ENCODE peak calls at places on chromosomes 16 and 17, in five cellular contexts. M, F, I, H and Y are unnamed samples.
A peak's percentile ranks its signal among the peaks of the same experiment; 100 is the strongest.

GRCh38 chr16:10180771-10181163 is 1.5 kb downstream of the GRIN2A start:
- DNase-seq in H (peak; percentile 91), M (peak; percentile 20), F (no peak), I (no peak), Y (peak; percentile 7)

GRCh38 chr17:45248132-45248936 is 13.6 kb downstream of the SPATA32 start:
- DNase-seq in F (no peak), H (peak; percentile 81), I (peak; percentile 65), M (peak; percentile 75), Y (peak; percentile 56)

GRCh38 chr16:54052271-54052670 is 234.3 kb downstream of the IRX3 start:
- DNase-seq in F (no peak), I (no peak), H (no peak), M (no peak), Y (peak; percentile 71)

GRCh38 chr16:72932677-72933335 is 115.1 kb downstream of the ZFHX3 start:
- DNase-seq in H (no peak), M (no peak), F (no peak), I (no peak), Y (no peak)

GRCh38 chr16:67084345-67085028 is 25.3 kb upstream of the PHAF1 start:
- DNase-seq in H (no peak), M (no peak), I (no peak), F (peak; percentile 61), Y (no peak)

GRCh38 chr16:85151603-85152413 is 39.5 kb upstream of the CIBAR2 start:
- DNase-seq in H (no peak), I (peak; percentile 76), M (peak; percentile 60), F (peak; percentile 84), Y (no peak)

GRCh38 chr16:2856061-2856670 is 1.8 kb downstream of the PRSS22 start:
- DNase-seq in H (no peak), I (peak; percentile 25), M (peak; percentile 65), F (no peak), Y (peak; percentile 48)

GRCh38 chr16:54290203-54291106 is 3.9 kb upstream of the IRX3 start:
- DNase-seq in H (peak; percentile 67), I (no peak), M (no peak), F (no peak), Y (no peak)

GRCh38 chr17:59916446-59916845 is 23.5 kb downstream of the RPS6KB1 start:
- DNase-seq in M (no peak), I (no peak), H (no peak), F (no peak), Y (no peak)

GRCh38 chr16:48525201-48526057 is 84.6 kb downstream of the N4BP1 start:
- DNase-seq in I (no peak), F (no peak), H (no peak), M (no peak), Y (no peak)

GRCh38 chr16:71474864-71475263 is 12.8 kb upstream of the ZNF23 start:
- DNase-seq in I (peak; percentile 90), F (peak; percentile 78), M (no peak), H (no peak), Y (no peak)

GRCh38 chr16:62038225-62038624 is 2.0 kb upstream of the CDH8 start:
- DNase-seq in M (no peak), F (no peak), I (no peak), H (no peak), Y (no peak)

GRCh38 chr17:82841921-82842596 is 2.2 kb upstream of the ZNF750 start:
- DNase-seq in F (no peak), I (no peak), M (no peak), H (no peak), Y (no peak)

GRCh38 chr17:82845163-82845807 is 5.5 kb upstream of the ZNF750 start:
- DNase-seq in M (no peak), I (no peak), H (no peak), F (peak; percentile 64), Y (no peak)

GRCh38 chr17:82843904-82844640 is 4.2 kb upstream of the ZNF750 start:
- DNase-seq in M (no peak), H (no peak), I (no peak), F (no peak), Y (no peak)

GRCh38 chr17:82846061-82846691 is 6.4 kb upstream of the ZNF750 start:
- DNase-seq in I (no peak), H (no peak), F (no peak), M (no peak), Y (no peak)

GRCh38 chr17:82844796-82845162 is 5.0 kb upstream of the ZNF750 start:
- DNase-seq in F (no peak), M (no peak), I (no peak), H (no peak), Y (no peak)
- H3K9ac ChIP-seq in F (no peak overlapping the region), M (no peak overlapping the region), I (no peak overlapping the region), H (no peak overlapping the region), Y (no peak overlapping the region)

GRCh38 chr17:7020894-7021664 is 1.8 kb upstream of the BCL6B start:
- DNase-seq in H (no peak), M (no peak), F (no peak), I (no peak), Y (no peak)

GRCh38 chr17:7018331-7018964 is 4.4 kb upstream of the BCL6B start:
- DNase-seq in F (no peak), M (peak; percentile 29), I (no peak), H (no peak), Y (no peak)

GRCh38 chr17:7017827-7018200 is 5.0 kb upstream of the BCL6B start:
- DNase-seq in F (no peak), I (no peak), H (no peak), M (no peak), Y (peak; percentile 43)

GRCh38 chr17:7019839-7020519 is 2.9 kb upstream of the BCL6B start:
- DNase-seq in H (peak; percentile 69), F (peak; percentile 65), I (no peak), M (peak; percentile 58), Y (no peak)

GRCh38 chr17:7019406-7019805 is 3.4 kb upstream of the BCL6B start:
- DNase-seq in M (no peak), F (no peak), H (no peak), I (no peak), Y (no peak)
- H3K9ac ChIP-seq in M (peak overlapping the region; percentile 74), F (peak overlapping the region; percentile 36), H (no peak overlapping the region), I (no peak overlapping the region), Y (no peak overlapping the region)

GRCh38 chr16:57618306-57619132 is 9.9 kb upstream of the ADGRG1 start:
- DNase-seq in M (no peak), F (no peak), I (peak; percentile 51), H (no peak), Y (no peak)

GRCh38 chr16:57619606-57620315 is 8.7 kb upstream of the ADGRG1 start:
- DNase-seq in I (peak; percentile 91), H (no peak), M (peak; percentile 92), F (no peak), Y (no peak)

GRCh38 chr16:57620316-57621231 is 7.9 kb upstream of the ADGRG1 start:
- DNase-seq in H (no peak), M (peak; percentile 76), F (no peak), I (peak; percentile 71), Y (no peak)

GRCh38 chr16:57617604-57618111 is 10.8 kb upstream of the ADGRG1 start:
- DNase-seq in F (no peak), M (peak; percentile 17), I (no peak), H (no peak), Y (no peak)

DNA sequence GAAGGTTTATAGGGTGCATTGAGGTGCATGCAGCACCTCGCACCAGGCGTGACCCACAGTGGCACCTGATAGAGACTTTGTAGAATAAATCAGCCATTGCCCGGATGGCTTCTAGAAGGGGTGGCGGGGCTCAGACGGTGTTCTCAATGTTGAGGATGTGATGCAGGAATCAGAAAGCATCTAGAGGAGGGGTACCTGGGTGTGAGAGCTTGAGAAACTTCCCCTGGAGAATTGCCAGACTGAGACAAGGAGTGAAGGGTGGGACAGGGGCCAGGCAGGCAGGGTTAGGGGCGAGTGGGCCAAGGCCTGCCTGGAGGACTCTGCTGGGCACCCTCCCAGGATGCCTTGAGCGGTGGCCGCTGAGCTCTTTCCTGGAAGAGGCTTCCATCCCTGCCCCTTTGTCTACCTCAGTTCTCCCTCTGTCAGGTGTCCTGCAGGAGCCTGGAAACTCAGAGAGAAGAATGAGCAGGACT is 9.3 kb upstream of the ADGRG1 start:
- DNase-seq in F (no peak), M (no peak), I (no peak), H (no peak), Y (no peak)
- H3K9ac ChIP-seq in F (no peak overlapping the region), M (no peak overlapping the region), I (peak overlapping the region; percentile 6), H (no peak overlapping the region), Y (no peak overlapping the region)

GRCh38 chr16:22029632-22030031 is 21.7 kb downstream of the MOSMO start:
- DNase-seq in I (no peak), H (no peak), F (no peak), M (no peak), Y (no peak)
- H3K9ac ChIP-seq in I (no peak overlapping the region), H (no peak overlapping the region), F (no peak overlapping the region), M (no peak overlapping the region), Y (no peak overlapping the region)

DNA sequence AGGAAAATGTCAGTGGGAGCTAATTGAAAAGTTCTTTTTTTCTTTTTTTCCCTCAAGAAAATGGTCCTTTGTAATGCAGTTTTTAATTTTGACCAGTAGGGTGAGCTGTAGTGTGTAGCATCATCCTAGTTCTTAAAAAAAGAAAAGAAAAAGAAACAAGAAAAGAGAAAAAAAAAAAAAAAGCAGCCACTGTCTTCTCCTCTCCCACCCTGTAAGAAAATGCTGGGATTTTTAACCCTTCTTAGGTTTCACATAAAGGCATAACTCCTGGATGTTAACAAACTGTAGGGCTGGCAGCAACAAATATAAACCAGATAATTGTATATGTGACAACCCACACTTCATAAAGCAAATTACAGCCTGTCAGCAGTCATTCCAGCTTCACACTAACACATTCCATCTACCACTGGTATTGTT is 78.1 kb downstream of the SKAP1 start:
- DNase-seq in H (peak; percentile 34), F (peak; percentile 77), I (peak; percentile 16), M (no peak), Y (no peak)
- H3K9ac ChIP-seq in H (no peak overlapping the region), F (no peak overlapping the region), I (no peak overlapping the region), M (no peak overlapping the region), Y (no peak overlapping the region)

GRCh38 chr17:57357392-57357784 is 101.1 kb downstream of the MSI2 start:
- DNase-seq in I (peak; percentile 47), H (no peak), M (no peak), F (no peak), Y (peak; percentile 31)

GRCh38 chr17:57356153-57356721 is 99.9 kb downstream of the MSI2 start:
- DNase-seq in I (no peak), F (no peak), M (no peak), H (no peak), Y (no peak)

GRCh38 chr17:57355090-57355859 is 99.0 kb downstream of the MSI2 start:
- DNase-seq in H (no peak), F (no peak), I (no peak), M (no peak), Y (peak; percentile 57)

GRCh38 chr17:57357830-57358426 is 101.6 kb downstream of the MSI2 start:
- DNase-seq in M (no peak), I (peak; percentile 84), H (no peak), F (no peak), Y (peak; percentile 67)

DNA sequence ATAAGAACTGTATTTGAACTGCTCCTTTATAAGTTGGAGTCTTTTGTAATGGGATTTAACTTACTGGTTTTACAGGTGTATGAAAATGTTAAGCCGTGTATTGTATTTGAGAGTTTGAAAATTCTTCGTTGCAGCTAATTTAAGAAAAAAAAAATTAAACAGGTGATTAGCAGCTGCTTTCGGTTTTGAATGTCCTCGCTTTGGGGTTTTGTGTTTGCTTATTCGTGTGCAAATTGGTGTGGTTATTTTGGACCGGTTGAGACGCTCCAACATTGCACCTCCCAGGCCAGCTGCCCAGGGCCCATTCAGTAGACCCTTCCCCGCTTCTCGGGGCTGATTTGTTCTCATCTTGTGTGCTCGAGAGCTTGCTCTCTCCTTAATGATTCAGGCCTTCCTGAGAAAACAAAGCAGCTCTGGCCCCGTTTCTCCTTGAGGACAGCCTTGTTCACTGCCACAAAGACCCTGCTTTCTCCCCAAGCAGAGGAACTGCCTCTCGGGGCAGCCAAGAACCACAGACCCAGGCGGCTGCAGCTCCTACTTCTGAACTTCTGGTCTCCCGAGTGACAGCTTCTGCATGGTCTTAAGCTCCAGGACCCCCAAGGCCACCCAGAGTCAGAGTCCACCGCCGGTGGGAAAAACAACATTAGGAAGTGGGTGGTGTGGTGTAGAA is 100.5 kb downstream of the MSI2 start:
- DNase-seq in F (no peak), H (peak; percentile 74), M (no peak), I (no peak), Y (peak; percentile 46)
- H3K9ac ChIP-seq in F (no peak overlapping the region), H (no peak overlapping the region), M (no peak overlapping the region), I (no peak overlapping the region), Y (peak overlapping the region; percentile 3)